ENCODE peak calls at places on chromosome 17, in seven cellular contexts. Y, U, P, B, X, M and W are unnamed samples.

GRCh38 chr17:8029121-8029520 is 9.7 kb upstream of the ALOX15B start:
- DNase-seq in B (peak; percentile 30), U (no peak), M (no peak), P (no peak), Y (peak; percentile 94), X (peak; percentile 20), W (no peak)

GRCh38 chr17:79435296-79435695 is 175.6 kb downstream of the RBFOX3 start:
- DNase-seq in Y (no peak), U (no peak), M (no peak), B (no peak), P (no peak), X (no peak), W (no peak)

GRCh38 chr17:44069974-44070454 is 521 bp upstream of the G6PC3 start:
- DNase-seq in U (peak; percentile 70), P (no peak), Y (peak; percentile 68), X (no peak), M (no peak), B (peak; percentile 73), W (peak; percentile 66)

GRCh38 chr17:18323007-18323406 is 7.9 kb downstream of the SMCR8 start:
- DNase-seq in Y (no peak), P (no peak), X (peak; percentile 21), U (no peak), M (no peak), B (no peak), W (no peak)

GRCh38 chr17:27244481-27245223 is 49.3 kb upstream of the WSB1 start:
- DNase-seq in M (peak; percentile 52), U (peak; percentile 68), P (no peak), X (peak; percentile 96), Y (peak; percentile 100), B (peak; percentile 45), W (peak; percentile 96)

GRCh38 chr17:37261286-37261685 is 114.5 kb upstream of the C17orf78 start:
- DNase-seq in M (no peak), U (no peak), B (no peak), Y (no peak), P (no peak), X (peak; percentile 27), W (peak; percentile 14)

GRCh38 chr17:44061446-44061845 is 5.0 kb downstream of the LSM12 start:
- DNase-seq in U (no peak), Y (peak; percentile 84), P (no peak), B (peak; percentile 39), M (no peak), X (no peak), W (no peak)

GRCh38 chr17:5683241-5683640 is 98.9 kb upstream of the NLRP1 start:
- DNase-seq in U (no peak), B (no peak), Y (no peak), X (no peak), P (no peak), M (no peak), W (no peak)

GRCh38 chr17:78490673-78491072 is 86.5 kb downstream of the DNAH17 start:
- DNase-seq in X (no peak), P (no peak), M (no peak), Y (no peak), B (no peak), U (no peak), W (no peak)

GRCh38 chr17:10557422-10557821 is 8.0 kb upstream of the MYH2 start:
- DNase-seq in Y (no peak), P (no peak), U (no peak), B (no peak), X (no peak), M (no peak), W (peak; percentile 21)

GRCh38 chr17:45851464-45851863 is 6.8 kb downstream of the SPPL2C start:
- DNase-seq in Y (no peak), B (no peak), X (no peak), M (no peak), U (no peak), P (no peak), W (no peak)

GRCh38 chr17:59387351-59388069 is 56.1 kb downstream of the YPEL2 start:
- DNase-seq in U (no peak), Y (no peak), P (no peak), B (no peak), M (no peak), X (no peak), W (no peak)

GRCh38 chr17:77371117-77371887 is 230.5 kb downstream of the SEC14L1 start:
- DNase-seq in B (no peak), M (no peak), X (peak; percentile 50), U (no peak), P (no peak), Y (no peak), W (peak; percentile 76)

GRCh38 chr17:77875051-77875780 is 83.3 kb upstream of the TNRC6C start:
- DNase-seq in B (no peak), U (no peak), Y (no peak), X (peak; percentile 44), P (no peak), M (no peak), W (peak; percentile 68)

GRCh38 chr17:80789356-80789902 is 202.2 kb upstream of the CHMP6 start:
- DNase-seq in Y (no peak), X (peak; percentile 97), M (no peak), P (no peak), B (no peak), U (peak; percentile 19), W (peak; percentile 97)

GRCh38 chr17:67608691-67609090 is 109.0 kb upstream of the NOL11 start:
- DNase-seq in B (no peak), X (peak; percentile 91), Y (peak; percentile 27), U (no peak), P (no peak), M (no peak), W (peak; percentile 30)

GRCh38 chr17:82396601-82397435 is 21.3 kb upstream of the HEXD start:
- DNase-seq in M (no peak), P (no peak), B (no peak), X (peak; percentile 90), U (no peak), Y (peak; percentile 56), W (peak; percentile 26)

GRCh38 chr17:64231567-64232141 is 31.4 kb downstream of the TEX2 start:
- DNase-seq in Y (peak; percentile 98), X (no peak), M (no peak), P (no peak), B (no peak), U (no peak), W (no peak)

GRCh38 chr17:15377608-15378007 is 36.2 kb upstream of the TEKT3 start:
- DNase-seq in B (no peak), X (peak; percentile 54), P (peak; percentile 49), Y (peak; percentile 80), M (no peak), U (no peak), W (peak; percentile 44)

GRCh38 chr17:37779554-37779953 is 34.7 kb upstream of the HNF1B start:
- DNase-seq in B (no peak), P (no peak), M (no peak), Y (peak; percentile 18), X (peak; percentile 85), U (no peak), W (no peak)

GRCh38 chr17:64150237-64151015 is 20.5 kb upstream of the ERN1 start:
- DNase-seq in X (no peak), Y (no peak), U (no peak), B (no peak), M (no peak), P (no peak), W (no peak)

GRCh38 chr17:62627219-62627903 is at the start of gene MRC2:
- DNase-seq in P (peak; percentile 56), M (peak; percentile 86), Y (peak; percentile 86), B (peak; percentile 93), X (peak; percentile 82), U (peak; percentile 82), W (peak; percentile 92)

GRCh38 chr17:1573932-1574696 is 11.5 kb upstream of the PITPNA start:
- DNase-seq in X (peak; percentile 66), B (peak; percentile 79), U (peak; percentile 93), P (peak; percentile 55), Y (peak; percentile 90), M (peak; percentile 94), W (peak; percentile 77)

GRCh38 chr17:15882777-15883176 is 62.2 kb upstream of the ADORA2B start:
- DNase-seq in U (no peak), B (no peak), X (no peak), Y (peak; percentile 84), P (no peak), M (no peak), W (peak; percentile 51)

GRCh38 chr17:39808409-39808997 is 55.6 kb downstream of the IKZF3 start:
- DNase-seq in M (no peak), X (no peak), P (no peak), B (no peak), U (no peak), Y (peak; percentile 70), W (no peak)
- H2BK120ac ChIP-seq in M (no peak overlapping the region), X (no peak overlapping the region), P (no peak overlapping the region), B (no peak overlapping the region), U (no peak overlapping the region), Y (no peak overlapping the region), W (no peak overlapping the region)

DNA sequence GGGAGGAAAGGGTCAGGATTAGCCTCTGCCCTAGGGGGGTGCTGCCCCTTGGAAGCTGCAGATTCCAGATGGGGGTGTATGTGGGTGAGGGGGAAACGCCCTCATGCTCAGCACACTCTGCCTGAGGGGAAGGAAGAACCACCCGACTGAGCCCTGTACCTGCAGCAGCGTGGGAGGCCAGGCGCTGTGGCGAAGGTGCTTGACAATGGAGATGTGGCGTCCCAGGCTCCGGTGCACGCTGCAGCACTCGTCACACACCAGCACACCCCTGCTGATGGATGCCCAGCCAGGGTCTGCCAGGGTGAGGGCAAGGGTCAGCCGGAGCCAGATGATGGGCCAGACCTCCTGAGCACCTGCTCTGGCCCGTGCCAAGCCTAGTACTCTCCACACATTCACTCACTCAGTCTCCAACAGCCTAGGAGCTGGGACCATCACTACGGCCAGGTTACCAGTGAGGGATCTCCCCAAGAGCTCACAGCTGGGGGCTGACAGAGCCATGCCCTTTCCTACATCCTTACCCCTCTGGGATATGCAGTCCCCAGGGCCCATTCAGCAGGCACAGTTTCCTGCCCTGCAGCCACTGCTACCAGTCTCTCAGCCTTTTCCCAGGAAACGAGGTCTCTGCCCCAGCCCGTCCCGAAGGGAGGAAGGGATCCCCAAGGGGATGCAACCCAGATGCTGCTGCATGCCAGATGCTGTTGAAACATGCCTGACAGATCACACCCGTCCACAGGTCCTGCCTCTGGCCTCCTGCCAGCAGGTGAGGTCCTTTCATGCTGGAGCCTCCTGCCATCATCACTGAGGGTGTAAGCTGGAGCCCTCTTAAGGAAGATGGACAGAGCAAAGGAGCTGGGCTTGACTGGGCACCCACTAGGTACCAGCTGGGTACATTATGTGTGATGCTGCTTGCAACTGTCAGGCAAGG is 5.9 kb downstream of the GIT1 start:
- DNase-seq in M (no peak), B (no peak), Y (no peak), X (no peak), P (no peak), U (no peak), W (no peak)
- H2BK120ac ChIP-seq in M (no peak overlapping the region), B (no peak overlapping the region), Y (no peak overlapping the region), X (no peak overlapping the region), P (no peak overlapping the region), U (no peak overlapping the region), W (no peak overlapping the region)

DNA sequence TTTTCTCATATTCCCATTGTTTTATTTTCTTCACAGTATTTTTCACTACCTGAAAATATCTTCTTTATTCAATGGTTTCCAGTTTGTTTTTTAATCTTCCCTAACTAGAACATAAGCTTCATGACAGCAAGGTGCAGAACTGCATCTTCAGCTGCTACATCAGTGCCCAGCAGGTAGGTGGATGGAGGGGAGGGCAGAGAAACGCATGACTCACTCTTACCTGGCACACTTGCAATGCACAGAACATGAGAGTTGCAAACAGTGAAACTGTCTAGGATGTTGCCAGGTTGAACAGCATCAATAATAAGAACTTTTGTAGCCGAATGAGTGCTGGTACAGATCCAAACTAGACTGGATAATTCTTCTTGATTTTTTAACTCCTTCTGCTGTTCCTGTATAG is 127.1 kb downstream of the SPAG9 start:
- DNase-seq in P (no peak), X (no peak), Y (no peak), B (no peak), M (no peak), U (no peak), W (no peak)
- H2BK120ac ChIP-seq in P (no peak overlapping the region), X (no peak overlapping the region), Y (no peak overlapping the region), B (no peak overlapping the region), M (no peak overlapping the region), U (no peak overlapping the region), W (no peak overlapping the region)

GRCh38 chr17:14268264-14268663 is 31.6 kb upstream of the CDRT15 start:
- DNase-seq in P (no peak), B (peak; percentile 51), U (peak; percentile 64), X (no peak), M (no peak), Y (no peak), W (no peak)
- H2BK120ac ChIP-seq in P (no peak overlapping the region), B (no peak overlapping the region), U (no peak overlapping the region), X (no peak overlapping the region), M (no peak overlapping the region), Y (no peak overlapping the region), W (no peak overlapping the region)